ENCODE peak calls at places on chromosomes 11 and 22, in ten cellular contexts. T is Peyer's patch; U is activated T-helper 1 cell treated with Interleukin-2 at 50 U/mL for 16 hours; F is astrocyte of the spinal cord; I is stimulated activated naive CD8-positive, alpha-beta T cell treated with anti-CD3 and anti-CD28 coated beads, Interleukin-15, Interleukin-2, amounts not matched to agents 100 U/mL and 50 U/mL, for 24 hours; W is activated CD4-positive, CD25-positive, alpha-beta regulatory T cell treated with anti-CD3 and anti-CD28 coated beads, Interleukin-2, amount 50 U/mL, for 72 hours; E is K562; Y is HTR-8/SVneo; S is GM19239; Z is NCI-H187. P is an unnamed sample.

GRCh38 chr11:97754976-97755375 is 1265.8 kb upstream of the CNTN5 start:
- DNase-seq in S (no peak), Z (no peak), I (no peak), Y (no peak), U (no peak), E (no peak), F (no peak), W (no peak), T (no peak), P (no peak)

GRCh38 chr11:71563401-71563800 is 2.0 kb upstream of the KRTAP5-10 start:
- DNase-seq in E (peak), W (no peak), T (peak), S (peak), Y (peak), U (no peak), I (peak), Z (no peak), F (peak), P (no peak)

GRCh38 chr11:116472661-116473060 is 300.1 kb downstream of the BUD13 start:
- DNase-seq in U (no peak), F (no peak), Y (no peak), T (no peak), E (no peak), S (no peak), W (no peak), I (no peak), Z (no peak), P (no peak)

GRCh38 chr11:11454671-11455223 is 101.7 kb upstream of the CSNK2A3 start:
- DNase-seq in T (no peak), Z (no peak), I (no peak), W (no peak), U (no peak), Y (no peak), S (no peak), E (no peak), F (no peak), P (no peak)

GRCh38 chr11:118194835-118195627 is 18.6 kb upstream of the SCN2B start:
- DNase-seq in F (peak), I (no peak), T (no peak), E (no peak), Y (no peak), Z (no peak), W (no peak), S (no peak), U (no peak), P (no peak)

GRCh38 chr11:92893276-92893675 is 76.2 kb upstream of the MTNR1B start:
- DNase-seq in T (no peak), E (no peak), Z (no peak), W (no peak), S (no peak), Y (no peak), F (peak), I (no peak), U (no peak), P (no peak)

GRCh38 chr11:20131744-20132666 is 28.3 kb downstream of the DBX1 start:
- DNase-seq in I (peak), T (peak), U (no peak), F (peak), W (peak), E (peak), Y (peak), S (no peak), Z (no peak), P (no peak)

GRCh38 chr11:72439455-72439854 is 5.1 kb upstream of the CLPB start:
- DNase-seq in F (peak), Z (no peak), I (no peak), W (no peak), U (no peak), E (no peak), T (no peak), S (no peak), Y (no peak), P (no peak)

GRCh38 chr11:9535189-9535781 is 38.2 kb upstream of the WEE1 start:
- DNase-seq in I (peak), F (no peak), U (peak), T (peak), W (peak), Y (peak), Z (peak), E (peak), S (peak), P (peak)

GRCh38 chr22:42931421-42932196 is 74.5 kb upstream of the ARFGAP3 start:
- DNase-seq in Z (no peak), F (no peak), W (no peak), Y (no peak), I (no peak), U (no peak), S (peak), T (no peak), E (no peak), P (no peak)

GRCh38 chr11:108859510-108859909 is 194.6 kb downstream of the DDX10 start:
- DNase-seq in F (peak), W (no peak), Y (no peak), T (no peak), I (no peak), E (no peak), Z (no peak), S (no peak), U (no peak), P (no peak)

GRCh38 chr11:127625402-127625801 is 624.8 kb upstream of the KIRREL3 start:
- DNase-seq in Z (no peak), F (no peak), U (no peak), I (no peak), S (no peak), Y (no peak), T (no peak), E (no peak), W (no peak), P (no peak)

GRCh38 chr22:23742505-23743264 is 8.2 kb downstream of the ZNF70 start:
- DNase-seq in S (no peak), Y (no peak), W (no peak), E (no peak), F (no peak), Z (no peak), U (no peak), T (no peak), I (no peak), P (no peak)

GRCh38 chr11:2533642-2534115 is 88.9 kb downstream of the KCNQ1 start:
- DNase-seq in T (peak), I (peak), U (no peak), F (peak), Y (peak), W (no peak), E (peak), S (no peak), Z (no peak), P (no peak)

GRCh38 chr11:33829430-33830141 is 55.3 kb upstream of the FBXO3 start:
- DNase-seq in T (peak), U (no peak), Y (peak), S (peak), Z (peak), I (peak), F (peak), E (peak), W (no peak), P (peak)

GRCh38 chr11:100640646-100641045 is 46.4 kb upstream of the ARHGAP42 start:
- DNase-seq in E (no peak), S (no peak), T (no peak), W (no peak), I (no peak), F (no peak), Z (no peak), U (no peak), Y (no peak), P (no peak)

GRCh38 chr11:121426476-121427454 is 25.3 kb upstream of the SORL1 start:
- DNase-seq in T (peak), S (no peak), F (no peak), Z (no peak), Y (no peak), I (peak), W (peak), U (peak), E (peak), P (peak)

GRCh38 chr11:118892964-118893363 is 9.3 kb downstream of the CXCR5 start:
- DNase-seq in Z (no peak), T (peak), I (no peak), E (no peak), Y (no peak), S (no peak), U (no peak), W (no peak), F (no peak), P (no peak)

GRCh38 chr11:57585301-57585700 is 12.2 kb upstream of the SERPING1 start:
- DNase-seq in I (no peak), Y (no peak), F (no peak), U (no peak), Z (no peak), S (no peak), T (no peak), W (no peak), E (no peak), P (no peak)

GRCh38 chr11:111770581-111771134 is 4.5 kb upstream of the PPP2R1B start:
- DNase-seq in T (no peak), Y (no peak), W (no peak), I (no peak), Z (no peak), F (no peak), S (no peak), E (no peak), U (no peak), P (no peak)

GRCh38 chr11:84384637-84385227 is 1098.6 kb upstream of the CCDC90B start:
- DNase-seq in T (peak), Z (peak), F (peak), W (no peak), E (peak), I (peak), U (no peak), S (peak), Y (peak), P (no peak)

GRCh38 chr11:44632466-44633123 is 67.1 kb downstream of the CD82 start:
- DNase-seq in S (no peak), W (peak), U (no peak), E (peak), I (no peak), F (no peak), Y (no peak), Z (no peak), T (no peak), P (no peak)